ENCODE peak calls at places on chromosomes 7 and 10, in six cellular contexts. U is dorsolateral prefrontal cortex, P is cardiac fibroblast, O is hepatocyte, Y is mesothelial cell of epicardium, X is AG09309. D is an unnamed sample.

GRCh38 chr10:110209926-110210662 is 2.7 kb downstream of the MXI1 start:
- DNase-seq in P (peak), X (no peak), Y (peak), O (peak), U (peak), D (no peak)

GRCh38 chr7:4959356-4959755 is 369 bp upstream of the MMD2 start:
- DNase-seq in X (no peak), U (no peak), Y (no peak), P (no peak), O (no peak), D (no peak)

GRCh38 chr7:64839910-64840309 is 45.7 kb downstream of the ZNF138 start:
- DNase-seq in Y (no peak), U (no peak), X (no peak), P (no peak), O (no peak), D (no peak)

GRCh38 chr10:75235375-75236177 is at the start of gene COMTD1:
- DNase-seq in U (peak), O (peak), X (no peak), P (peak), Y (peak), D (peak)

GRCh38 chr10:61096056-61096455 is 152.1 kb upstream of the RHOBTB1 start:
- DNase-seq in X (no peak), P (no peak), Y (no peak), U (no peak), O (no peak), D (no peak)

GRCh38 chr7:114026486-114027089 is 107.8 kb upstream of the PPP1R3A start:
- DNase-seq in X (peak), O (peak), P (peak), Y (no peak), U (no peak), D (no peak)

GRCh38 chr10:97022616-97023015 is 163.1 kb downstream of the SLIT1 start:
- DNase-seq in Y (no peak), P (no peak), O (no peak), X (no peak), U (no peak), D (no peak)

GRCh38 chr10:12549297-12549696 is 199.9 kb downstream of the CAMK1D start:
- DNase-seq in P (no peak), X (no peak), U (no peak), Y (no peak), O (no peak), D (no peak)

GRCh38 chr10:132945125-132945893 is 2.9 kb upstream of the CFAP46 start:
- DNase-seq in U (no peak), O (no peak), Y (no peak), X (no peak), P (no peak), D (no peak)

GRCh38 chr7:83791737-83792136 is 142.8 kb upstream of the SEMA3E start:
- DNase-seq in U (no peak), P (no peak), O (no peak), Y (no peak), X (no peak), D (no peak)

GRCh38 chr10:48770558-48771089 is 86.0 kb downstream of the WDFY4 start:
- DNase-seq in U (no peak), Y (no peak), O (no peak), X (no peak), P (no peak), D (no peak)

GRCh38 chr10:133151528-133151927 is 8.5 kb upstream of the KNDC1 start:
- DNase-seq in U (no peak), O (no peak), Y (no peak), X (no peak), P (no peak), D (no peak)

GRCh38 chr7:74427974-74428373 is 25.7 kb upstream of the GTF2IRD1 start:
- DNase-seq in X (no peak), U (no peak), Y (no peak), P (no peak), O (no peak), D (no peak)

GRCh38 chr10:28969413-28969812 is 292.1 kb downstream of the BAMBI start:
- DNase-seq in P (no peak), U (no peak), Y (no peak), X (no peak), O (no peak), D (no peak)

GRCh38 chr7:96312502-96312901 is 9.4 kb downstream of the SLC25A13 start:
- DNase-seq in Y (no peak), U (no peak), X (no peak), O (no peak), P (no peak), D (no peak)
- TF ChIP-seq CTCF in Y (no peak), U (no peak), X (no peak), O (no peak), P (no peak), D (no peak)

GRCh38 chr7:128008744-128009143 is 22.5 kb downstream of the LRRC4 start:
- DNase-seq in O (no peak), X (no peak), P (no peak), U (no peak), Y (no peak), D (no peak)

GRCh38 chr7:128007293-128007680 is 23.9 kb downstream of the LRRC4 start:
- DNase-seq in X (no peak), Y (no peak), U (no peak), P (no peak), O (no peak), D (no peak)

GRCh38 chr7:128011079-128011670 is 20.1 kb downstream of the LRRC4 start:
- DNase-seq in X (no peak), O (no peak), U (no peak), Y (no peak), P (no peak), D (no peak)

GRCh38 chr7:128008141-128008540 is 23.1 kb downstream of the LRRC4 start:
- DNase-seq in O (no peak), U (no peak), X (no peak), Y (no peak), P (no peak), D (no peak)

DNA sequence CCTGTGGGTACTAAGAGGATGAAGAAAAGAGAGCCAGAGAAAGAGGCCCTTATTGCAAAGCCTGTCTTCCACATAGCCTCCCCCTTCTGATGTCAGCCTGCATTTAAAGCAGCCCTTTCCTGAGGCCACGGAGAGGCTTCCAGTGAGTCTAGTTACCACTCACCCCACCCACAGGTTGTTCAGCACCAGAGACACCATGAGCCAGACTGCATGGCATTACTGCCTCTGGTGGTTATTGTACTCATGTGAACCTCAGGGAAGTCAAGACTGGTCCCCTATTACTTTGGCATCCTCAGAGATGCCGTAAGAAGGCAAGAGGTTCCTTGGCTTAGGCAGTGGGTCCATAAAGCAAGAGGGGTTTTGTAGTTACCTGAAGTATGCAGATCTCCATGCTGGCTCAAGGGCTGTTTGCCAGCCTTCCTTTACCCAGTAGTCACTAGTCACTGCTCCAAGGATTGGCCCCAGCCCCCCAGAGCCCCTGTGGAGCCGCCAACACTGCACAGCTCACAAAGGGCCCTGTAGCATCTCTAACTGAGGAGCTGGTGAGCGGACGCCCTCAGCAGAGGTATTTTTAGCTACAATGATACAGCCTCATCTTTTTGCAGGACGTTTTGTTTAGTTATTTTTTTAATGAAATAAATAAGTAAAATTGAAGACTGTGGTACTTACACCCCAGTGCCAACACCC is 20.7 kb downstream of the LRRC4 start:
- DNase-seq in Y (no peak), X (no peak), U (no peak), P (no peak), O (no peak), D (no peak)
- TF ChIP-seq CTCF in Y (no peak), X (peak), U (no peak), P (peak), O (peak), D (peak)

DNA sequence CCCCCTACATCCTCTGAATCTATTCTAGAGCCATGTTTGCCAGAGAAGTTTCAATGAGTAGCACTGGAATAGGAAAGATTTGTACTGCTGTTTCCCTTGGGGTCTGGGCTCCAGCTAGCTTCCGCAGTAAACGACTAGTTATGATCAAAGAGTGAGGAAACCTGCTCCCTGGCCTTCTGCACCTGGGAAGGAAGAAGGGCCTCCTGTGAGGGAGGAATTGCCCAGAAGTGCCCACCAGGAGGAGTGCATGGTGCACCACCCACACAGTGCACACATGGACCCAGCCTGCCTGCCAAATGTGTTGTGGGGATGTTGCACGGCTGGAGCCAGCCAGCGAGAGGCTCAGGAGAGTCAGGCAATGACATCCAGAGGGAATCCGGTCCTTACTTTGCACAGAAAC is 27.0 kb upstream of the FAM107B start:
- DNase-seq in P (peak), U (no peak), X (no peak), Y (no peak), O (no peak), D (no peak)
- TF ChIP-seq CTCF in P (no peak), U (no peak), X (no peak), Y (no peak), O (no peak), D (peak)

GRCh38 chr10:14545827-14546226 is 215.1 kb upstream of the FRMD4A start:
- DNase-seq in U (no peak), P (peak), X (no peak), O (no peak), Y (no peak), D (no peak)

GRCh38 chr10:14540611-14541010 is 209.9 kb upstream of the FRMD4A start:
- DNase-seq in O (no peak), X (no peak), Y (no peak), P (no peak), U (no peak), D (no peak)

GRCh38 chr10:14543904-14544210 is 213.1 kb upstream of the FRMD4A start:
- DNase-seq in O (no peak), Y (no peak), X (no peak), U (no peak), P (no peak), D (no peak)

GRCh38 chr10:14541379-14541778 is 210.7 kb upstream of the FRMD4A start:
- DNase-seq in O (no peak), P (no peak), Y (no peak), X (no peak), U (no peak), D (no peak)

GRCh38 chr10:14543048-14543903 is 212.6 kb upstream of the FRMD4A start:
- DNase-seq in Y (no peak), X (no peak), P (peak), O (no peak), U (no peak), D (no peak)
- TF ChIP-seq CTCF in Y (no peak), X (peak), P (peak), O (peak), U (no peak), D (peak)

GRCh38 chr10:234708-235406 is 99.6 kb downstream of the ZMYND11 start:
- DNase-seq in U (no peak), P (no peak), Y (no peak), O (no peak), X (no peak), D (no peak)
- TF ChIP-seq CTCF in U (no peak), P (no peak), Y (no peak), O (no peak), X (no peak), D (no peak)

D was measured in type B pancreatic cell.